ENCODE peak calls at places on chromosome 6, in nine cellular contexts. One of them, this sample, is unnamed.
A peak's percentile ranks its signal among the peaks of the same experiment; 100 is the strongest.

GRCh38 chr6:107488875-107489635 is 862 bp upstream of the SOBP start:
- DNase-seq in fibroblast of the aortic adventitia: peak; percentile 33
- DNase-seq in PC-9: peak; percentile 3
- DNase-seq in dorsolateral prefrontal cortex: peak; percentile 47
- DNase-seq in adrenal gland: peak; percentile 50
- DNase-seq in hepatocyte: peak; percentile 56
- DNase-seq in H9: peak; percentile 76
- DNase-seq in LNCaP clone FGC: no peak
- DNase-seq in CD4-positive, alpha-beta T cell: no peak
- DNase-seq in this sample: no peak

GRCh38 chr6:38391909-38392614 is 247.7 kb downstream of the BTBD9 start:
- DNase-seq in fibroblast of the aortic adventitia: peak; percentile 28
- DNase-seq in PC-9: no peak
- DNase-seq in dorsolateral prefrontal cortex: no peak
- DNase-seq in adrenal gland: no peak
- DNase-seq in hepatocyte: peak; percentile 8
- DNase-seq in H9: no peak
- DNase-seq in LNCaP clone FGC: no peak
- DNase-seq in CD4-positive, alpha-beta T cell: no peak
- DNase-seq in this sample: no peak

GRCh38 chr6:133906050-133906449 is 17.1 kb downstream of the TCF21 start:
- DNase-seq in fibroblast of the aortic adventitia: no peak
- DNase-seq in PC-9: no peak
- DNase-seq in dorsolateral prefrontal cortex: no peak
- DNase-seq in adrenal gland: no peak
- DNase-seq in hepatocyte: no peak
- DNase-seq in H9: no peak
- DNase-seq in LNCaP clone FGC: no peak
- DNase-seq in CD4-positive, alpha-beta T cell: no peak
- DNase-seq in this sample: no peak

GRCh38 chr6:30518505-30518850 is 29.2 kb downstream of the HLA-E start:
- DNase-seq in fibroblast of the aortic adventitia: no peak
- DNase-seq in PC-9: no peak
- DNase-seq in dorsolateral prefrontal cortex: no peak
- DNase-seq in adrenal gland: no peak
- DNase-seq in hepatocyte: no peak
- DNase-seq in H9: no peak
- DNase-seq in LNCaP clone FGC: no peak
- DNase-seq in CD4-positive, alpha-beta T cell: no peak
- DNase-seq in this sample: no peak

GRCh38 chr6:156953478-156954146 is 176.4 kb downstream of the ARID1B start:
- DNase-seq in fibroblast of the aortic adventitia: peak; percentile 98
- DNase-seq in PC-9: peak; percentile 56
- DNase-seq in dorsolateral prefrontal cortex: no peak
- DNase-seq in adrenal gland: peak; percentile 61
- DNase-seq in hepatocyte: peak; percentile 92
- DNase-seq in H9: no peak
- DNase-seq in LNCaP clone FGC: peak; percentile 72
- DNase-seq in CD4-positive, alpha-beta T cell: no peak
- DNase-seq in this sample: no peak

GRCh38 chr6:152136449-152136825 is 329.0 kb downstream of the ESR1 start:
- DNase-seq in fibroblast of the aortic adventitia: no peak
- DNase-seq in PC-9: peak; percentile 6
- DNase-seq in dorsolateral prefrontal cortex: no peak
- DNase-seq in adrenal gland: no peak
- DNase-seq in hepatocyte: no peak
- DNase-seq in H9: no peak
- DNase-seq in LNCaP clone FGC: no peak
- DNase-seq in CD4-positive, alpha-beta T cell: no peak
- DNase-seq in this sample: no peak

GRCh38 chr6:146543211-146543939 is at the start of gene RAB32:
- DNase-seq in fibroblast of the aortic adventitia: peak; percentile 92
- DNase-seq in PC-9: peak; percentile 90
- DNase-seq in dorsolateral prefrontal cortex: peak; percentile 81
- DNase-seq in adrenal gland: peak; percentile 93
- DNase-seq in hepatocyte: peak; percentile 97
- DNase-seq in H9: peak; percentile 85
- DNase-seq in LNCaP clone FGC: no peak
- DNase-seq in CD4-positive, alpha-beta T cell: no peak
- DNase-seq in this sample: peak; percentile 97

GRCh38 chr6:11025911-11026635 is 18.0 kb downstream of the ELOVL2 start:
- DNase-seq in fibroblast of the aortic adventitia: no peak
- DNase-seq in PC-9: no peak
- DNase-seq in dorsolateral prefrontal cortex: no peak
- DNase-seq in adrenal gland: no peak
- DNase-seq in hepatocyte: peak; percentile 7
- DNase-seq in H9: peak; percentile 50
- DNase-seq in LNCaP clone FGC: no peak
- DNase-seq in CD4-positive, alpha-beta T cell: no peak
- DNase-seq in this sample: no peak

GRCh38 chr6:33289784-33290315 is 449 bp downstream of the PFDN6 start:
- DNase-seq in fibroblast of the aortic adventitia: no peak
- DNase-seq in PC-9: no peak
- DNase-seq in dorsolateral prefrontal cortex: no peak
- DNase-seq in adrenal gland: no peak
- DNase-seq in hepatocyte: no peak
- DNase-seq in H9: no peak
- DNase-seq in LNCaP clone FGC: no peak
- DNase-seq in CD4-positive, alpha-beta T cell: no peak
- DNase-seq in this sample: peak; percentile 50

GRCh38 chr6:153272201-153272980 is 141.3 kb upstream of the RGS17 start:
- DNase-seq in fibroblast of the aortic adventitia: no peak
- DNase-seq in PC-9: no peak
- DNase-seq in dorsolateral prefrontal cortex: no peak
- DNase-seq in adrenal gland: no peak
- DNase-seq in hepatocyte: no peak
- DNase-seq in H9: no peak
- DNase-seq in LNCaP clone FGC: no peak
- DNase-seq in CD4-positive, alpha-beta T cell: no peak
- DNase-seq in this sample: no peak

GRCh38 chr6:7479801-7480266 is 61.6 kb upstream of the DSP start:
- DNase-seq in fibroblast of the aortic adventitia: peak; percentile 70
- DNase-seq in PC-9: peak; percentile 83
- DNase-seq in dorsolateral prefrontal cortex: no peak
- DNase-seq in adrenal gland: peak; percentile 51
- DNase-seq in hepatocyte: peak; percentile 70
- DNase-seq in H9: no peak
- DNase-seq in LNCaP clone FGC: peak; percentile 82
- DNase-seq in CD4-positive, alpha-beta T cell: no peak
- DNase-seq in this sample: no peak

GRCh38 chr6:73234732-73235131 is 9.4 kb upstream of the KHDC1L start:
- DNase-seq in fibroblast of the aortic adventitia: peak; percentile 71
- DNase-seq in PC-9: no peak
- DNase-seq in dorsolateral prefrontal cortex: no peak
- DNase-seq in adrenal gland: no peak
- DNase-seq in hepatocyte: no peak
- DNase-seq in H9: no peak
- DNase-seq in LNCaP clone FGC: no peak
- DNase-seq in CD4-positive, alpha-beta T cell: no peak
- DNase-seq in this sample: no peak

DNA sequence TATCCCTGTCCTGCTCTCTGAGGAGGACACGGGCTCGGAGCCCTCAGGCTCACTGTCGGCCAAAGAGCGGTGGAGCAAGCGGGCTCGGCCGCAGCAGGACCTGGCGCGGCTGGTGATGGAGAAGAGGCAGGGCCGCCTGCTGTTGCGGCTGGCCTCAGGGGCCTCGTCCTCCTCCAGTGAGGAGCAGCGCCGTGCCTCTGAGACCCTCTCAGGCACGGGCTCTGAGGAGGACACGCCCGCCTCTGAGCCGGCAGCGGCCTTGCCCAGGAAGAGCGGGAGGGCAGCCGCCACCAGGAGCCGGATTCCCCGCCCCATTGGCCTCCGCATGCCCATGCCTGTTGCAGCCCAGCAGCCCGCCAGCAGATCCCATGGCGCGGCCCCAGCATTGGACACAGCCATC is 14.2 kb upstream of the SLC22A7 start:
- DNase-seq in fibroblast of the aortic adventitia: no peak
- DNase-seq in PC-9: no peak
- DNase-seq in dorsolateral prefrontal cortex: no peak
- DNase-seq in adrenal gland: no peak
- DNase-seq in hepatocyte: no peak
- DNase-seq in H9: no peak
- DNase-seq in LNCaP clone FGC: no peak
- DNase-seq in CD4-positive, alpha-beta T cell: no peak
- DNase-seq in this sample: no peak
- TF ChIP-seq CTCF in fibroblast of the aortic adventitia: no peak
- TF ChIP-seq CTCF in PC-9: no peak
- TF ChIP-seq CTCF in dorsolateral prefrontal cortex: no peak
- TF ChIP-seq CTCF in adrenal gland: no peak
- TF ChIP-seq CTCF in hepatocyte: no peak
- TF ChIP-seq CTCF in H9: no peak
- TF ChIP-seq CTCF in LNCaP clone FGC: no peak
- TF ChIP-seq CTCF in CD4-positive, alpha-beta T cell: no peak
- TF ChIP-seq CTCF in this sample: no peak

GRCh38 chr6:29137724-29138123 is 29.9 kb downstream of the OR2J3 start:
- DNase-seq in fibroblast of the aortic adventitia: no peak
- DNase-seq in PC-9: no peak
- DNase-seq in dorsolateral prefrontal cortex: no peak
- DNase-seq in adrenal gland: no peak
- DNase-seq in hepatocyte: no peak
- DNase-seq in H9: no peak
- DNase-seq in LNCaP clone FGC: no peak
- DNase-seq in CD4-positive, alpha-beta T cell: no peak
- DNase-seq in this sample: no peak

GRCh38 chr6:29146154-29146553 is 24.6 kb upstream of the OR2J2 start:
- DNase-seq in fibroblast of the aortic adventitia: no peak
- DNase-seq in PC-9: no peak
- DNase-seq in dorsolateral prefrontal cortex: no peak
- DNase-seq in adrenal gland: no peak
- DNase-seq in hepatocyte: no peak
- DNase-seq in H9: no peak
- DNase-seq in LNCaP clone FGC: no peak
- DNase-seq in CD4-positive, alpha-beta T cell: no peak
- DNase-seq in this sample: no peak

GRCh38 chr6:29141606-29142005 is 29.1 kb upstream of the OR2J2 start:
- DNase-seq in fibroblast of the aortic adventitia: no peak
- DNase-seq in PC-9: no peak
- DNase-seq in dorsolateral prefrontal cortex: no peak
- DNase-seq in adrenal gland: no peak
- DNase-seq in hepatocyte: no peak
- DNase-seq in H9: no peak
- DNase-seq in LNCaP clone FGC: no peak
- DNase-seq in CD4-positive, alpha-beta T cell: no peak
- DNase-seq in this sample: no peak

DNA sequence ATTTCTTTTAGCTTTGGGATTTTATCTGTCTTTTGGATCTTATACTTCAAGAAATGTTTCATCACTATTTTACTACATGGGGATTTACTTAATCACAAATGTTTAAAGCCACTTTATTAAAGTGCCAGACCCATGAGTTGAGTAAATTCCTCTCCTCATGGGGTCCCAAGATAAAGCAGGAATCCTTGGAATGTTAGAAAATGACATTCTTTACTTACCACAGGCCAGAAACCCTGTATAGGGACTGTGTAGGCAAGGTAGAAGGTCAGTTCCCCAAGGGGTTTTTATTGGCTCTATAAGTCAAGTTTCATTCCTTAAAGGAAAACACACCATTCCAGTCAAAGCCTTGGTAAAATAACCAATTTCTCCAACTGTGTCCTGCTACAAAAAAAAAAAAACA is 28.4 kb upstream of the OR2J2 start:
- DNase-seq in fibroblast of the aortic adventitia: no peak
- DNase-seq in PC-9: no peak
- DNase-seq in dorsolateral prefrontal cortex: no peak
- DNase-seq in adrenal gland: no peak
- DNase-seq in hepatocyte: no peak
- DNase-seq in H9: no peak
- DNase-seq in LNCaP clone FGC: no peak
- DNase-seq in CD4-positive, alpha-beta T cell: no peak
- DNase-seq in this sample: no peak
- TF ChIP-seq CTCF in fibroblast of the aortic adventitia: no peak
- TF ChIP-seq CTCF in PC-9: no peak
- TF ChIP-seq CTCF in dorsolateral prefrontal cortex: no peak
- TF ChIP-seq CTCF in adrenal gland: no peak
- TF ChIP-seq CTCF in hepatocyte: no peak
- TF ChIP-seq CTCF in H9: no peak
- TF ChIP-seq CTCF in LNCaP clone FGC: no peak
- TF ChIP-seq CTCF in CD4-positive, alpha-beta T cell: no peak
- TF ChIP-seq CTCF in this sample: no peak

GRCh38 chr6:27772261-27773001 is 139.8 kb downstream of the OR2B2 start:
- DNase-seq in fibroblast of the aortic adventitia: peak; percentile 77
- DNase-seq in PC-9: peak; percentile 84
- DNase-seq in dorsolateral prefrontal cortex: peak; percentile 82
- DNase-seq in adrenal gland: peak; percentile 90
- DNase-seq in hepatocyte: peak; percentile 95
- DNase-seq in H9: peak; percentile 94
- DNase-seq in LNCaP clone FGC: peak; percentile 92
- DNase-seq in CD4-positive, alpha-beta T cell: peak; percentile 78
- DNase-seq in this sample: no peak
- TF ChIP-seq CTCF in fibroblast of the aortic adventitia: peak; percentile 98
- TF ChIP-seq CTCF in PC-9: peak; percentile 80
- TF ChIP-seq CTCF in dorsolateral prefrontal cortex: peak; percentile 86
- TF ChIP-seq CTCF in adrenal gland: peak; percentile 90
- TF ChIP-seq CTCF in hepatocyte: peak; percentile 95
- TF ChIP-seq CTCF in H9: peak; percentile 94
- TF ChIP-seq CTCF in LNCaP clone FGC: peak; percentile 95
- TF ChIP-seq CTCF in CD4-positive, alpha-beta T cell: peak; percentile 90
- TF ChIP-seq CTCF in this sample: peak; percentile 97

DNA sequence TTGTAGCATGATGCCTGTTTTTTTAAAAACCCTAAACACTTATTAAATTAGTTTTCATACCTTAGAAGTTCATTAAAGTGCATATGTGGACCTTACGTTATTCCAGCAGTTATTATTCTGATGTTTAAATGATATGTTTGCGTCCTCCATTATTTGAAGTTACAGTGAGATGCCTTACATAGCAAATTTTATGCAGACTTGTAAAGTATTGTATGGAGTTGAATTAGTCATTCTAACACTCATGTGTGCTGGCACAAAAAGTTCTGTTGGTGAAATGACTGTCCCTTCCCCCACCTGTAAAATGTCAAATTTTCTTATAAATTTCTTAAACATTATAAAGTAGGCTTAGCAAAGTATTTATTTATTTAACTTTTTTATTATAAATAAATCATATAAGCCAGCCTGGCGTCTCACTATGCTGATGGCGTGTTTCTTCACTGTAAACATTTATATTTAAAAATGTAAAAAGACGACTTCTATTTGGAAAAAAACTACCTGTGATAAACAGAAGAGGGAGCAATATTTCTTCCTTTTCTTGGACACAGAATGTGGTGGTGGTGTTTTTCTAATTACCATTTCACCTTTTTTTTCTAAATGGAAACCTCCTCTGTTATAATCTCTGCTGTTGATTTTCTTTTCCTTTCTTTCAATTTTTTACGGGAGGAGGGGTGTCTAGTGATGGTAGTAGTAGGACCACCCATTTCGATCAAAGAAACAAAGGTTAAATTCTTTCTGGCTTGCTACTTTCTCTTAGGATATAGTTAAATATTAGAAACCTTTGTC is 155.4 kb downstream of the RFPL4B start:
- DNase-seq in fibroblast of the aortic adventitia: peak; percentile 33
- DNase-seq in PC-9: no peak
- DNase-seq in dorsolateral prefrontal cortex: no peak
- DNase-seq in adrenal gland: no peak
- DNase-seq in hepatocyte: peak; percentile 4
- DNase-seq in H9: no peak
- DNase-seq in LNCaP clone FGC: no peak
- DNase-seq in CD4-positive, alpha-beta T cell: no peak
- DNase-seq in this sample: no peak
- TF ChIP-seq CTCF in fibroblast of the aortic adventitia: peak; percentile 41
- TF ChIP-seq CTCF in PC-9: peak; percentile 73
- TF ChIP-seq CTCF in dorsolateral prefrontal cortex: peak; percentile 27
- TF ChIP-seq CTCF in adrenal gland: peak; percentile 21
- TF ChIP-seq CTCF in hepatocyte: peak; percentile 60
- TF ChIP-seq CTCF in H9: peak; percentile 71
- TF ChIP-seq CTCF in LNCaP clone FGC: peak; percentile 41
- TF ChIP-seq CTCF in CD4-positive, alpha-beta T cell: no peak
- TF ChIP-seq CTCF in this sample: peak; percentile 86

This sample was measured in chondrocyte.